ENCODE peak calls at places on chromosomes 4 and X, in five cellular contexts. S is RWPE1, O is GM10248, F is endodermal cell, V is foreskin fibroblast. M is an unnamed sample.

GRCh38 chr4:81031389-81032173 is 1.1 kb downstream of the BMP3 start:
- DNase-seq in S (no peak), O (no peak), F (peak; percentile 79), V (peak; percentile 17), M (no peak)

GRCh38 chr4:141155586-141155985 is 22.3 kb upstream of the RNF150 start:
- DNase-seq in S (no peak), O (no peak), F (no peak), V (no peak), M (no peak)

GRCh38 chrX:13194291-13195103 is 125.4 kb downstream of the ATXN3L start:
- DNase-seq in S (no peak), O (no peak), F (no peak), V (no peak), M (no peak)

GRCh38 chr4:147528054-147528453 is 47.2 kb downstream of the EDNRA start:
- DNase-seq in S (no peak), O (no peak), F (no peak), V (no peak), M (no peak)

GRCh38 chrX:119067023-119067739 is 5.6 kb upstream of the CT47C1 start:
- DNase-seq in S (peak; percentile 45), O (peak; percentile 29), F (peak; percentile 79), V (peak; percentile 78), M (peak; percentile 60)

GRCh38 chrX:119028733-119029110 is 44.1 kb upstream of the CT47C1 start:
- DNase-seq in S (no peak), O (no peak), F (no peak), V (no peak), M (no peak)

GRCh38 chr4:10079951-10080873 is 36.4 kb downstream of the WDR1 start:
- DNase-seq in S (no peak), O (no peak), F (no peak), V (no peak), M (no peak)

GRCh38 chr4:119300072-119300387 is 21.9 kb downstream of the FABP2 start:
- DNase-seq in S (peak; percentile 28), O (no peak), F (no peak), V (peak; percentile 78), M (peak; percentile 41)

GRCh38 chrX:107565916-107566602 is 62.3 kb upstream of the PRPS1 start:
- DNase-seq in S (peak; percentile 49), O (no peak), F (peak; percentile 90), V (no peak), M (no peak)

GRCh38 chrX:317424-318067 is 1.1 kb downstream of the GTPBP6 start:
- DNase-seq in S (peak; percentile 86), O (peak; percentile 88), F (peak; percentile 57), V (peak; percentile 86), M (no peak)

GRCh38 chr4:69239777-69240176 is 25.2 kb upstream of the UGT2B11 start:
- DNase-seq in S (no peak), O (no peak), F (no peak), V (no peak), M (no peak)

GRCh38 chrX:68732906-68733493 is 85.5 kb downstream of the STARD8 start:
- DNase-seq in S (peak; percentile 38), O (peak; percentile 68), F (peak; percentile 90), V (peak; percentile 64), M (peak; percentile 73)

GRCh38 chr4:109912706-109913621 is at the start of gene EGF:
- DNase-seq in S (no peak), O (no peak), F (peak; percentile 63), V (peak; percentile 51), M (no peak)

GRCh38 chr4:147596976-147597375 is 20.2 kb upstream of the TMEM184C start:
- DNase-seq in S (peak; percentile 81), O (no peak), F (no peak), V (peak; percentile 93), M (no peak)

GRCh38 chrX:108537005-108537404 is 97.4 kb downstream of the COL4A5 start:
- DNase-seq in S (peak; percentile 13), O (peak; percentile 14), F (peak; percentile 69), V (peak; percentile 61), M (peak; percentile 15)

GRCh38 chr4:1177274-1178141 is 5.1 kb upstream of the SPON2 start:
- DNase-seq in S (peak; percentile 51), O (peak; percentile 13), F (no peak), V (peak; percentile 58), M (peak; percentile 72)

GRCh38 chrX:84248226-84248625 is 60.2 kb upstream of the RPS6KA6 start:
- DNase-seq in S (no peak), O (no peak), F (no peak), V (peak; percentile 41), M (no peak)

GRCh38 chr4:167234388-167234881 is at the start of gene SPOCK3:
- DNase-seq in S (peak; percentile 38), O (no peak), F (peak; percentile 87), V (peak; percentile 66), M (peak; percentile 14)

GRCh38 chr4:37981844-37982720 is 21.9 kb downstream of the PTTG2 start:
- DNase-seq in S (no peak), O (no peak), F (peak; percentile 74), V (peak; percentile 53), M (no peak)

GRCh38 chr4:180618396-180618795 is 1624.8 kb upstream of the TENM3 start:
- DNase-seq in S (no peak), O (no peak), F (no peak), V (no peak), M (peak; percentile 2)

GRCh38 chr4:3207531-3208037 is 41.4 kb upstream of the MSANTD1 start:
- DNase-seq in S (no peak), O (no peak), F (no peak), V (peak; percentile 78), M (no peak)

GRCh38 chrX:13692771-13693231 is 3.9 kb downstream of the RAB9A start:
- DNase-seq in S (no peak), O (no peak), F (no peak), V (no peak), M (no peak)

GRCh38 chr4:38822748-38823303 is 18.2 kb upstream of the TLR1 start:
- DNase-seq in S (no peak), O (no peak), F (no peak), V (no peak), M (no peak)

GRCh38 chr4:92305878-92306520 is 2.2 kb downstream of the GRID2 start:
- DNase-seq in S (no peak), O (no peak), F (peak; percentile 71), V (no peak), M (no peak)

DNA sequence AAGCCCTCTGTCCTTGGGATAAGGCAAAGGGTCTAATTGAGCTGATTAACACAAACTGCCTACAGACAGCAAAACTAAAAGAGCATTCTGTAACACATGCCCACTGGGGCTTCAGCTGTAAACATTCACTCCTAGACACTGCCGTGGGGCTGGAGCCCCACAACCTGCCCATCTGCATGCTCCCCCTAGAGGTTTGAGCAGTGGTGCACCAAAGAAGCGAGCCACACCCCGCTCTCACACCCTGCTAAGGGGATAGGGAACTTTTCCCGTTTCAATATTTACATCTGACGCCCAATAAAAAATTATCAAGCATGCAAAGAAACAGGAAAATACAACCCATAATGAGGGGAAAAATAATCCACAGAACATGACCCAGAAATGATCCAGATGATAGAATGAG is 46.9 kb upstream of the HSD17B10 start:
- DNase-seq in S (no peak), O (no peak), F (peak; percentile 58), V (peak; percentile 19), M (peak; percentile 14)
- TF ChIP-seq CTCF in S (peak; percentile 16), O (no peak), F (peak; percentile 64), V (peak; percentile 34), M (no peak)

DNA sequence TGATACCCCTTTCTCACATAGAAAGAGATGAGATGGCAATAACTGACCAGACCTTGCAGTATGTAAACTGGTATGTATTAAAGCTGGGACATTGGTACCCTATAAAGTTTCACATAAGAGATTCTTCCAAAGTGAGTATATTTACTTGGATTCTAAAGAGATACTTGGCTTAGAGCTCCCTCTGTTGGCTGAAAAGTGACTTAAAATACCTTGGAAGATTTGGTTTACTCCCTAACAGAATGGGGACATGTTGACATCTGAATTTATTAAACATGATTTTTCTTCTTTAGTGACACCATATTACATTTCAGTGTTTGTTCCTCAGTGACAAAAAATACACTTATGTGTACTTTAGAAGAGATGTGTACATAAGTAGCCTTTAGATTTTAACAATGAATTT is 47.9 kb upstream of the RGN start:
- DNase-seq in S (peak; percentile 36), O (peak; percentile 44), F (no peak), V (peak; percentile 70), M (peak; percentile 6)
- TF ChIP-seq CTCF in S (peak; percentile 56), O (peak; percentile 31), F (peak; percentile 82), V (no peak), M (peak; percentile 63)

DNA sequence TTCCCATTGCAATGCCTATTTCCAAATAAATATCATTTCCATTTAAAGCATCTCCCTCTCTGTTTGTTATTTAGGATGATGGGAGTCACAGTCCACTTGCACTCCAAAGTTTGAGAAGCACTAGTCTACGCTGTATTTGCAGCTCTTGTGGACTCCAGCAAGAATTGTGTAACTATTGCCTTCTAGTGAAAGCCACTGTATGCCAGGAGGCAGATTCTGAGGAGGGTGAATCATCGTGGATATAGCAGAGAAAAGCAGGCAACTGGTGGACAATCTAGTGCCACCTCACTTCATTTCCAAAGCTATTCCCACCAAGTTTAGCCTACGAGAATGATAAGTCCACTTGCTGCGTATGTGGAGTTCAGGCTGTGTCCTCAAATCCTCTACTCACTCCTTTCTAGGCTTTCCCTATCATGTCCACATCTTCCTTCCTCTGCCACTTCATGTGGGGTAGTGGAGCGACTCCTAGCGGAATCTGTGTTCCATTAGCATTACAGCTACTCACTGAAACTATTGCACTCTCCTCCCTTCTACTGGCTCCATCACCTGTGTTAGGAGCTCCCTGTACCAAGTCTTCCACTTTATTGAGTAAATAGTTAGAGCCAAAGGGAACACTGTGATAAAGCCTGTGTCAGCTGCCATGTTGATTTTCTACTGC is 501.8 kb upstream of the GALNT7 start:
- DNase-seq in S (no peak), O (no peak), F (peak; percentile 76), V (peak; percentile 47), M (no peak)
- TF ChIP-seq CTCF in S (no peak), O (no peak), F (peak; percentile 82), V (no peak), M (no peak)

GRCh38 chr4:82560853-82561744 is 689 bp downstream of the TMEM150C start:
- DNase-seq in S (no peak), O (no peak), F (peak; percentile 72), V (peak; percentile 12), M (no peak)

GRCh38 chr4:82567444-82567843 is 5.7 kb upstream of the TMEM150C start:
- DNase-seq in S (no peak), O (no peak), F (no peak), V (no peak), M (no peak)

GRCh38 chr4:82559735-82560120 is 2.1 kb downstream of the TMEM150C start:
- DNase-seq in S (no peak), O (no peak), F (no peak), V (no peak), M (no peak)

GRCh38 chr4:82561745-82562552 is at the start of gene TMEM150C:
- DNase-seq in S (peak; percentile 17), O (no peak), F (peak; percentile 88), V (peak; percentile 44), M (peak; percentile 6)

DNA sequence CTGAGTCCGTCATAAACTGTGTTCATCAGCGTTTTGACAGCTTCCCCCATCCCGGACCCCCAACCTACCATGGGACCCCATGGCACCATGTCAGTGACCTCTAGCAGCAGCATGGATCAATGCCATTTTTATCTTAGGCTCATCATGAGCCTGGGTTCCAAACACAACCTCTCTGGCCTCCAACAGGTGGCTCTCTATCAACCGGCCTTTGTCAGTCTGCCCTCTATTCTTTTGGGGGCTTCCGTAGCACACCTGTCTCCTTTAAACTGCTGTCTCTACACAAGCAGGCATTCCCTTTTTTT is 716 bp upstream of the TMEM150C start:
- DNase-seq in S (no peak), O (no peak), F (peak; percentile 57), V (no peak), M (no peak)
- TF ChIP-seq CTCF in S (no peak), O (no peak), F (no peak), V (no peak), M (no peak)

GRCh38 chrX:63299596-63299995 is 51.5 kb downstream of the SPIN4 start:
- DNase-seq in S (no peak), O (no peak), F (no peak), V (no peak), M (no peak)
- TF ChIP-seq CTCF in S (no peak), O (no peak), F (no peak), V (no peak), M (no peak)